ENCODE peak calls at places on chromosomes 13 and 19, in nine cellular contexts. P is H1, O is sigmoid colon, W is ovary, G is transverse colon, Z is A549, I is suprapubic skin, N is upper lobe of left lung, U is tibial nerve. Y is an unnamed sample.

GRCh38 chr13:96963786-96964475 is 30.3 kb downstream of the OXGR1 start:
- DNase-seq in G (no peak), I (no peak), Z (no peak), W (no peak), O (no peak), N (no peak), P (no peak), U (no peak), Y (no peak)

GRCh38 chr13:42048323-42048624 is 174 bp upstream of the DGKH start:
- DNase-seq in W (no peak), I (no peak), G (no peak), U (no peak), O (no peak), P (no peak), N (no peak), Z (no peak), Y (no peak)

GRCh38 chr13:30373727-30374126 is 48.6 kb upstream of the UBE2L5 start:
- DNase-seq in P (no peak), W (no peak), G (peak), O (no peak), U (no peak), I (no peak), N (peak), Z (no peak), Y (no peak)

GRCh38 chr13:76939215-76939614 is 9.1 kb upstream of the ACOD1 start:
- DNase-seq in O (no peak), I (no peak), N (no peak), P (no peak), U (no peak), W (no peak), G (no peak), Z (no peak), Y (no peak)

GRCh38 chr13:78602561-78603239 is 652 bp downstream of the POU4F1 start:
- DNase-seq in W (no peak), P (no peak), U (no peak), O (no peak), G (no peak), I (no peak), N (no peak), Z (no peak), Y (no peak)

GRCh38 chr19:13931582-13932378 is 6.4 kb downstream of the PODNL1 start:
- DNase-seq in O (no peak), Z (no peak), P (no peak), U (no peak), N (no peak), G (no peak), W (no peak), I (no peak), Y (no peak)

GRCh38 chr13:23321534-23322241 is 111.8 kb downstream of the SACS start:
- DNase-seq in P (no peak), W (no peak), O (peak), G (peak), N (no peak), U (peak), Z (peak), I (peak), Y (no peak)

GRCh38 chr13:30110301-30111070 is 196.9 kb downstream of the KATNAL1 start:
- DNase-seq in P (no peak), N (no peak), W (no peak), I (no peak), U (no peak), Z (no peak), G (no peak), O (peak), Y (no peak)

GRCh38 chr13:110415669-110416068 is 108.6 kb downstream of the COL4A2 start:
- DNase-seq in G (no peak), W (no peak), I (no peak), U (no peak), Z (peak), O (no peak), N (no peak), P (peak), Y (no peak)

GRCh38 chr19:39162441-39163043 is 34.2 kb upstream of the NCCRP1 start:
- DNase-seq in I (no peak), U (no peak), N (no peak), P (no peak), O (no peak), G (no peak), Z (no peak), W (no peak), Y (no peak)

GRCh38 chr13:50615234-50615633 is 228.3 kb downstream of the DLEU7 start:
- DNase-seq in I (no peak), N (no peak), O (no peak), U (no peak), Z (no peak), G (no peak), W (no peak), P (no peak), Y (no peak)
- H3K4me3 ChIP-seq in I (no peak), N (no peak), O (no peak), U (no peak), Z (no peak), G (no peak), W (no peak), P (no peak), Y (no peak)

GRCh38 chr19:32230441-32230840 is 115.0 kb upstream of the ZNF507 start:
- DNase-seq in O (no peak), W (no peak), P (no peak), Z (no peak), G (no peak), N (no peak), I (no peak), U (no peak), Y (no peak)

GRCh38 chr19:32231020-32231419 is 114.4 kb upstream of the ZNF507 start:
- DNase-seq in N (no peak), P (no peak), I (no peak), Z (no peak), O (no peak), W (no peak), G (no peak), U (no peak), Y (no peak)

GRCh38 chr19:32232449-32232848 is 113.0 kb upstream of the ZNF507 start:
- DNase-seq in Z (no peak), G (no peak), N (no peak), W (no peak), U (no peak), P (no peak), I (no peak), O (no peak), Y (no peak)

GRCh38 chr19:32233091-32233490 is 112.3 kb upstream of the ZNF507 start:
- DNase-seq in G (no peak), N (no peak), I (no peak), P (no peak), W (no peak), O (no peak), U (no peak), Z (no peak), Y (no peak)

GRCh38 chr19:32231691-32232090 is 113.7 kb upstream of the ZNF507 start:
- DNase-seq in P (no peak), U (no peak), I (no peak), G (no peak), W (no peak), Z (no peak), N (no peak), O (peak), Y (no peak)
- TF ChIP-seq EP300 in P (no peak), U (no peak), I (no peak), G (no peak), W (no peak), Z (no peak), N (no peak), O (no peak), Y (no peak)

GRCh38 chr13:20526664-20527063 is 1.0 kb upstream of the CRYL1 start:
- DNase-seq in G (no peak), W (no peak), Z (no peak), P (no peak), N (no peak), U (no peak), O (no peak), I (no peak), Y (no peak)
- H3K4me3 ChIP-seq in G (peak), W (peak), Z (peak), P (no peak), N (peak), U (peak), O (no peak), I (peak), Y (peak)

DNA sequence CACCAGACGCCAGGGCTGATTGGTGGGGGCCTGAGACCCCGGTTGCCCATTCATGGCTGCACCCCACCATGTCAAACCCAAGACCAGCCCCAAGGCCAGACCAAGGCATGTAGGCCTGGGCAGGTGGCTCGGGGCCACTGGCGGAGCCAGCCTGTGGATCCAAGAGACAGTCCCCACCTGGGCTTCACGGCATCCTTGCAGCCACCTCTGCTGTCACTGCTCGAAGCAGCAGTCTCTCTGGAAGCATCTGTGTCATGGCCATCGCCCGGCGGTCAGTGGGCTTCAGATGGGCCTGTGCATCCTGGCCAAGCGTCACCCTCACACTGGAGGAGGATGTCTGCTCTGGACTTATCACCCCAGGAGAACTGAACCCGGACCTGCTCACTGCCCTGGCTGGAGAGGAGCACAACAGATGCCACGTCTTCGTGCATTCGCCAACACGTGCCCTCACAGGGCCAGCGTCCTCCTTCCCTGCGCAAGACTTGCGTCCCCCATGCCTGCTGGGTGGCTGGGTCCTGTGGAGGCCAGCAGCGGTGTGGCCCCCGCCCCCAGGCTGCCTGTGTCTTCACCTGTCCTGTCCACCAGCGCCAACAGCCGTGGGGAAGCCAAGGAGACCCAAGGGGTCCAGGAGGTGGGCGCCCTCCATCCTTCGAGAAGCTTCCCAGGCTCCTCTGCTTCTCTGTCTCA is 3.6 kb upstream of the TEKTIP1 start:
- DNase-seq in N (no peak), I (no peak), P (no peak), W (peak), G (no peak), O (no peak), U (no peak), Z (no peak), Y (no peak)
- TF ChIP-seq EP300 in N (no peak), I (no peak), P (no peak), W (no peak), G (no peak), O (no peak), U (no peak), Z (no peak), Y (no peak)

Y was measured in stomach.